ENCODE peak calls at places on chromosome 4, in eight cellular contexts. One of them, this sample, is unnamed.

GRCh38 chr4:111943796-111944203 is 201.5 kb upstream of the FAM241A start:
- DNase-seq in NB4: peak
- DNase-seq in IMR-90: no peak
- DNase-seq in fibroblast of lung: peak
- DNase-seq in PC-9: no peak
- DNase-seq in neural progenitor cell: peak
- DNase-seq in tibial nerve: no peak
- DNase-seq in PC-3: peak
- DNase-seq in this sample: peak

GRCh38 chr4:13173974-13174373 is 310.2 kb downstream of the RAB28 start:
- DNase-seq in NB4: no peak
- DNase-seq in IMR-90: no peak
- DNase-seq in fibroblast of lung: peak
- DNase-seq in PC-9: no peak
- DNase-seq in neural progenitor cell: no peak
- DNase-seq in tibial nerve: peak
- DNase-seq in PC-3: no peak
- DNase-seq in this sample: no peak

GRCh38 chr4:74947798-74948197 is 14.9 kb downstream of the PARM1 start:
- DNase-seq in NB4: no peak
- DNase-seq in IMR-90: no peak
- DNase-seq in fibroblast of lung: no peak
- DNase-seq in PC-9: no peak
- DNase-seq in neural progenitor cell: no peak
- DNase-seq in tibial nerve: no peak
- DNase-seq in PC-3: no peak
- DNase-seq in this sample: no peak

GRCh38 chr4:1970926-1971325 is 37.8 kb downstream of the NELFA start:
- DNase-seq in NB4: no peak
- DNase-seq in IMR-90: no peak
- DNase-seq in fibroblast of lung: no peak
- DNase-seq in PC-9: no peak
- DNase-seq in neural progenitor cell: no peak
- DNase-seq in tibial nerve: no peak
- DNase-seq in PC-3: no peak
- DNase-seq in this sample: no peak

GRCh38 chr4:37434469-37434868 is 189.9 kb downstream of the NWD2 start:
- DNase-seq in NB4: no peak
- DNase-seq in IMR-90: peak
- DNase-seq in fibroblast of lung: no peak
- DNase-seq in PC-9: no peak
- DNase-seq in neural progenitor cell: peak
- DNase-seq in tibial nerve: no peak
- DNase-seq in PC-3: peak
- DNase-seq in this sample: no peak

GRCh38 chr4:37641352-37641751 is 44.8 kb downstream of the RELL1 start:
- DNase-seq in NB4: no peak
- DNase-seq in IMR-90: no peak
- DNase-seq in fibroblast of lung: no peak
- DNase-seq in PC-9: no peak
- DNase-seq in neural progenitor cell: no peak
- DNase-seq in tibial nerve: no peak
- DNase-seq in PC-3: no peak
- DNase-seq in this sample: no peak

GRCh38 chr4:112939901-112940300 is 109.6 kb upstream of the ANK2 start:
- DNase-seq in NB4: no peak
- DNase-seq in IMR-90: no peak
- DNase-seq in fibroblast of lung: no peak
- DNase-seq in PC-9: no peak
- DNase-seq in neural progenitor cell: no peak
- DNase-seq in tibial nerve: no peak
- DNase-seq in PC-3: peak
- DNase-seq in this sample: no peak

GRCh38 chr4:123443401-123444297 is 47.1 kb downstream of the SPRY1 start:
- DNase-seq in NB4: peak
- DNase-seq in IMR-90: peak
- DNase-seq in fibroblast of lung: peak
- DNase-seq in PC-9: no peak
- DNase-seq in neural progenitor cell: peak
- DNase-seq in tibial nerve: no peak
- DNase-seq in PC-3: no peak
- DNase-seq in this sample: no peak

GRCh38 chr4:2283199-2283711 is 21.3 kb upstream of the MXD4 start:
- DNase-seq in NB4: no peak
- DNase-seq in IMR-90: no peak
- DNase-seq in fibroblast of lung: no peak
- DNase-seq in PC-9: no peak
- DNase-seq in neural progenitor cell: no peak
- DNase-seq in tibial nerve: no peak
- DNase-seq in PC-3: no peak
- DNase-seq in this sample: no peak

GRCh38 chr4:41258783-41259182 is 2.1 kb downstream of the UCHL1 start:
- DNase-seq in NB4: peak
- DNase-seq in IMR-90: peak
- DNase-seq in fibroblast of lung: peak
- DNase-seq in PC-9: peak
- DNase-seq in neural progenitor cell: peak
- DNase-seq in tibial nerve: no peak
- DNase-seq in PC-3: peak
- DNase-seq in this sample: peak
- TF ChIP-seq CTCF in NB4: peak
- TF ChIP-seq CTCF in IMR-90: peak
- TF ChIP-seq CTCF in fibroblast of lung: peak
- TF ChIP-seq CTCF in PC-9: peak
- TF ChIP-seq CTCF in neural progenitor cell: peak
- TF ChIP-seq CTCF in tibial nerve: peak
- TF ChIP-seq CTCF in PC-3: peak
- TF ChIP-seq CTCF in this sample: no peak

GRCh38 chr4:52760256-52760655 is 9.0 kb upstream of the ERVMER34-1 start:
- DNase-seq in NB4: no peak
- DNase-seq in IMR-90: no peak
- DNase-seq in fibroblast of lung: no peak
- DNase-seq in PC-9: no peak
- DNase-seq in neural progenitor cell: no peak
- DNase-seq in tibial nerve: no peak
- DNase-seq in PC-3: no peak
- DNase-seq in this sample: no peak
- TF ChIP-seq CTCF in NB4: no peak
- TF ChIP-seq CTCF in IMR-90: no peak
- TF ChIP-seq CTCF in fibroblast of lung: no peak
- TF ChIP-seq CTCF in PC-9: no peak
- TF ChIP-seq CTCF in neural progenitor cell: no peak
- TF ChIP-seq CTCF in tibial nerve: no peak
- TF ChIP-seq CTCF in PC-3: no peak
- TF ChIP-seq CTCF in this sample: no peak

DNA sequence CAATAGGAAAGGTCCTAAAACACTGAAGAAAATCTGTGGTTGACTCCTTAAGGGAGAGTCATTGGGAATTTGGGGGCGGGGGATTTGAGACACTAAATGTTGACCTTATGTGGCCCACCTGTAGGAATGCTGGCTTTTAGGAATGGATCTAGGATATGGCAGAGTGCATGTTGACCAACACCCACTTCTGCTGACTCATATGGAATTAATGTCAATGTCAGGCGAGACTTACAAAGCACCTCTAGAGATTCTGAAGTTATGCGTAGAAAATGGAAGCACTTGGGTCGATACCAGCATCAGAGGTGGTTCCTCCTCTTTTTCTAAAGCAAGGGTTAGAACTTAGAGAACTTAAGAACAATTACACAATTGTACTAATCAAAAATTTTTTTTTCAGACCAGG is 100.6 kb upstream of the CBR4 start:
- DNase-seq in NB4: no peak
- DNase-seq in IMR-90: no peak
- DNase-seq in fibroblast of lung: peak
- DNase-seq in PC-9: no peak
- DNase-seq in neural progenitor cell: no peak
- DNase-seq in tibial nerve: no peak
- DNase-seq in PC-3: peak
- DNase-seq in this sample: no peak
- TF ChIP-seq CTCF in NB4: no peak
- TF ChIP-seq CTCF in IMR-90: no peak
- TF ChIP-seq CTCF in fibroblast of lung: no peak
- TF ChIP-seq CTCF in PC-9: no peak
- TF ChIP-seq CTCF in neural progenitor cell: no peak
- TF ChIP-seq CTCF in tibial nerve: no peak
- TF ChIP-seq CTCF in PC-3: no peak
- TF ChIP-seq CTCF in this sample: no peak

GRCh38 chr4:113987382-113987930 is 8.0 kb upstream of the ARSJ start:
- DNase-seq in NB4: no peak
- DNase-seq in IMR-90: no peak
- DNase-seq in fibroblast of lung: no peak
- DNase-seq in PC-9: no peak
- DNase-seq in neural progenitor cell: peak
- DNase-seq in tibial nerve: no peak
- DNase-seq in PC-3: no peak
- DNase-seq in this sample: no peak
- TF ChIP-seq CTCF in NB4: no peak
- TF ChIP-seq CTCF in IMR-90: no peak
- TF ChIP-seq CTCF in fibroblast of lung: no peak
- TF ChIP-seq CTCF in PC-9: no peak
- TF ChIP-seq CTCF in neural progenitor cell: no peak
- TF ChIP-seq CTCF in tibial nerve: no peak
- TF ChIP-seq CTCF in PC-3: no peak
- TF ChIP-seq CTCF in this sample: no peak

GRCh38 chr4:139184129-139184528 is 7.1 kb upstream of the ELF2 start:
- DNase-seq in NB4: peak
- DNase-seq in IMR-90: peak
- DNase-seq in fibroblast of lung: peak
- DNase-seq in PC-9: no peak
- DNase-seq in neural progenitor cell: no peak
- DNase-seq in tibial nerve: no peak
- DNase-seq in PC-3: peak
- DNase-seq in this sample: no peak
- TF ChIP-seq CTCF in NB4: no peak
- TF ChIP-seq CTCF in IMR-90: peak
- TF ChIP-seq CTCF in fibroblast of lung: peak
- TF ChIP-seq CTCF in PC-9: peak
- TF ChIP-seq CTCF in neural progenitor cell: no peak
- TF ChIP-seq CTCF in tibial nerve: no peak
- TF ChIP-seq CTCF in PC-3: peak
- TF ChIP-seq CTCF in this sample: no peak

This sample was measured in nephron progenitor cell.